ENCODE peak calls at places on chromosomes 16 and 17, in five cellular contexts. P, S, Z, L and T are unnamed samples.

GRCh38 chr17:79901131-79901530 is 61.9 kb upstream of the CBX4 start:
- ATAC-seq in P (no peak), S (peak; percentile 23), Z (no peak), L (no peak), T (no peak)

GRCh38 chr16:87266846-87267245 is 50.3 kb downstream of the C16orf95 start:
- ATAC-seq in P (no peak), S (no peak), Z (no peak), L (no peak), T (no peak)

GRCh38 chr16:83040174-83040573 is 413.4 kb downstream of the CDH13 start:
- ATAC-seq in P (no peak), S (no peak), Z (no peak), L (no peak), T (no peak)

GRCh38 chr16:1154887-1155331 is 2.0 kb downstream of the CACNA1H start:
- ATAC-seq in P (no peak), S (peak; percentile 53), Z (no peak), L (no peak), T (no peak)

GRCh38 chr16:53080345-53081031 is 25.7 kb downstream of the CHD9 start:
- ATAC-seq in P (peak; percentile 12), S (peak; percentile 39), Z (peak; percentile 76), L (no peak), T (peak; percentile 76)

GRCh38 chr17:75878174-75878998 is at the start of gene TRIM47:
- ATAC-seq in P (peak; percentile 90), S (peak; percentile 54), Z (peak; percentile 9), L (peak; percentile 15), T (peak; percentile 81)

GRCh38 chr17:46061435-46061834 is 62.4 kb downstream of the STH start:
- ATAC-seq in P (peak; percentile 84), S (peak; percentile 81), Z (no peak), L (no peak), T (no peak)

GRCh38 chr17:63928966-63929695 is 3.0 kb downstream of the CD79B start:
- ATAC-seq in P (no peak), S (no peak), Z (no peak), L (no peak), T (no peak)

GRCh38 chr17:63645775-63646491 is 23.7 kb downstream of the MAP3K3 start:
- ATAC-seq in P (no peak), S (no peak), Z (no peak), L (peak; percentile 91), T (no peak)

GRCh38 chr16:17384473-17384872 is 86.3 kb downstream of the XYLT1 start:
- ATAC-seq in P (no peak), S (no peak), Z (no peak), L (no peak), T (no peak)

GRCh38 chr16:28179354-28179753 is 32.4 kb downstream of the XPO6 start:
- ATAC-seq in P (no peak), S (no peak), Z (no peak), L (peak; percentile 52), T (no peak)

GRCh38 chr16:27222499-27223225 is 19.3 kb downstream of the KDM8 start:
- ATAC-seq in P (peak; percentile 35), S (peak; percentile 8), Z (peak; percentile 12), L (no peak), T (peak; percentile 69)

GRCh38 chr16:27879601-27880247 is 183.8 kb downstream of the GSG1L start:
- ATAC-seq in P (no peak), S (no peak), Z (no peak), L (no peak), T (no peak)

GRCh38 chr16:71188956-71189712 is 41.4 kb downstream of the HYDIN start:
- ATAC-seq in P (no peak), S (no peak), Z (no peak), L (no peak), T (no peak)

GRCh38 chr16:1119766-1120611 is 23.9 kb upstream of the C1QTNF8 start:
- ATAC-seq in P (peak; percentile 53), S (no peak), Z (no peak), L (no peak), T (no peak)

GRCh38 chr17:56290486-56291118 is 137.3 kb downstream of the ANKFN1 start:
- ATAC-seq in P (no peak), S (no peak), Z (no peak), L (peak; percentile 58), T (no peak)

GRCh38 chr16:87570938-87571867 is 31.1 kb upstream of the JPH3 start:
- ATAC-seq in P (peak; percentile 90), S (peak; percentile 89), Z (peak; percentile 81), L (peak; percentile 27), T (peak; percentile 76)

GRCh38 chr17:3886776-3887175 is 6.1 kb downstream of the CAMKK1 start:
- ATAC-seq in P (no peak), S (no peak), Z (peak; percentile 61), L (no peak), T (no peak)

GRCh38 chr17:48486557-48486956 is 44.3 kb downstream of the HOXB1 start:
- ATAC-seq in P (peak; percentile 49), S (no peak), Z (no peak), L (no peak), T (no peak)

GRCh38 chr17:51643702-51644490 is 383.6 kb downstream of the UTP18 start:
- ATAC-seq in P (no peak), S (no peak), Z (no peak), L (no peak), T (no peak)

GRCh38 chr17:20156196-20157077 is 147.3 kb downstream of the SPECC1 start:
- ATAC-seq in P (peak; percentile 78), S (peak; percentile 73), Z (peak; percentile 45), L (peak; percentile 75), T (peak; percentile 21)

GRCh38 chr16:14121872-14122271 is 50.8 kb downstream of the MRTFB start:
- ATAC-seq in P (no peak), S (no peak), Z (no peak), L (peak; percentile 17), T (no peak)

GRCh38 chr17:5115673-5116651 is at the start of gene USP6:
- ATAC-seq in P (no peak), S (no peak), Z (no peak), L (no peak), T (no peak)

GRCh38 chr17:46020023-46020735 is 21.1 kb downstream of the STH start:
- ATAC-seq in P (no peak), S (no peak), Z (peak; percentile 64), L (peak; percentile 93), T (no peak)

GRCh38 chr16:19118938-19119431 is 5.2 kb downstream of the ITPRIPL2 start:
- ATAC-seq in P (peak; percentile 83), S (no peak), Z (peak; percentile 47), L (peak; percentile 2), T (peak; percentile 52)

GRCh38 chr16:19380316-19380715 is 37.4 kb upstream of the TMC5 start:
- ATAC-seq in P (no peak), S (no peak), Z (no peak), L (no peak), T (no peak)

GRCh38 chr17:68843522-68843921 is 111.7 kb downstream of the ABCA8 start:
- ATAC-seq in P (no peak), S (no peak), Z (no peak), L (peak; percentile 83), T (no peak)

GRCh38 chr17:39700148-39700987 is 504 bp downstream of the ERBB2 start:
- ATAC-seq in P (no peak), S (peak; percentile 11), Z (peak; percentile 35), L (no peak), T (peak; percentile 53)

GRCh38 chr17:68514809-68515208 is 2.6 kb downstream of the PRKAR1A start:
- ATAC-seq in P (no peak), S (no peak), Z (no peak), L (no peak), T (no peak)

GRCh38 chr17:41131979-41132378 is 8.0 kb upstream of the KRTAP4-12 start:
- ATAC-seq in P (no peak), S (no peak), Z (no peak), L (peak; percentile 67), T (no peak)

GRCh38 chr16:57803413-57803990 is 1.2 kb upstream of the KIFC3 start:
- ATAC-seq in P (peak; percentile 71), S (peak; percentile 37), Z (no peak), L (no peak), T (no peak)

GRCh38 chr17:70447588-70447987 is 278.3 kb downstream of the KCNJ2 start:
- ATAC-seq in P (no peak), S (no peak), Z (no peak), L (no peak), T (no peak)

GRCh38 chr17:68458260-68459029 is 1.1 kb upstream of the WIPI1 start:
- ATAC-seq in P (no peak), S (no peak), Z (no peak), L (peak; percentile 10), T (no peak)

GRCh38 chr17:64778367-64779290 is 116.5 kb upstream of the SMURF2 start:
- ATAC-seq in P (no peak), S (no peak), Z (no peak), L (no peak), T (no peak)

GRCh38 chr16:68396481-68396880 is 51.8 kb downstream of the SMPD3 start:
- ATAC-seq in P (peak; percentile 73), S (peak; percentile 88), Z (peak; percentile 15), L (peak; percentile 74), T (no peak)

GRCh38 chr16:54291981-54292487 is 5.4 kb upstream of the IRX3 start:
- ATAC-seq in P (no peak), S (no peak), Z (no peak), L (no peak), T (no peak)

GRCh38 chr17:29710891-29711418 is 88.2 kb upstream of the CORO6 start:
- ATAC-seq in P (peak; percentile 85), S (peak; percentile 48), Z (no peak), L (no peak), T (peak; percentile 49)

GRCh38 chr16:50296807-50297206 is 30.5 kb downstream of the ADCY7 start:
- ATAC-seq in P (no peak), S (no peak), Z (no peak), L (no peak), T (no peak)
- H3K36me3 ChIP-seq in P (peaks cover 93% of the 10 kb centered on the region), S (no peaks in the 10 kb centered on the region), Z (peaks cover 43% of the 10 kb centered on the region), L (peaks cover 29% of the 10 kb centered on the region), T (no peaks in the 10 kb centered on the region)

GRCh38 chr16:69921125-69921524 is 30.0 kb upstream of the CLEC18A start:
- ATAC-seq in P (no peak), S (no peak), Z (no peak), L (no peak), T (no peak)
- TF ChIP-seq EP300 in P (no peak), S (no peak), Z (no peak), L (no peak), T (no peak)

DNA sequence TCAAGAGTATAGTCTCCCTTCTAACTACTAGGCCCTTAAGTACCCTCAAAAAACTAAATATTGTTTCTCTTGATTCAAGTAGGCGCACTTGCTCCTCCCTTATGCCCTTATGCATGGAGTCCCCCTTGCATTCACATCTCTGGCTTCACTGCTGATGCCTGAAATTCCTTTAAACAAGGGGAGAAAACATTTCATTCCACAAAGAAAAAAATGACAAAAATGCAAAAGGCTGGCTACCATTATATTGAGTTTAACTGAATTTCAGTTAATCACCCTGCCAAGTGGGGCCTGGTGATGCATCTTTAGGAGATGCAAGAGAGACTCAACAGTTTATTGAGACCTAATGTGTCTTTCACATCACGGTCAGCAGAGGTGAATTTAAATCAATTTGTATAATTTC is 35.6 kb downstream of the CRLF3 start:
- ATAC-seq in P (no peak), S (no peak), Z (no peak), L (no peak), T (no peak)
- H3K36me3 ChIP-seq in P (peaks cover 86% of the 10 kb centered on the region), S (peaks cover 30% of the 10 kb centered on the region), Z (peaks cover 89% of the 10 kb centered on the region), L (peaks cover 44% of the 10 kb centered on the region), T (peaks cover 92% of the 10 kb centered on the region)

DNA sequence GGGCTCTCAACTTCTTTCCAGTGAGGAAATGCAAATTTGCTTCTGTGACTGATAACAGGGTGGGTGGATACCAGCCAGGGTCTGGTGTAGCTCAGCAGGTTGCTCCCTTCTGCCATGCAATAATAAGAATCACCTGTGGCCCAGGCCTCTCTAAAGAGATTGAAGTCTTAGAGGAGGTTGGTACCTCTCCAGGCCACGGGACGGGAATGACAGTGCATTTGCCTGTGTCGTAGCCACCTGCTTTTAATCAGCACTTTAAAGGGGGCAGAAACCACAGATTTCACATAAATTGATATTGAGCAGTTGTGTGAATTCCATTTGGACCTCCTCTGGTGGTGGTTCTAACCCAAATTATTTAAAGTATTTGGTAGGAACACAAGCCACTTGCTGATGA is 246.9 kb downstream of the PRKCA start:
- ATAC-seq in P (no peak), S (no peak), Z (no peak), L (no peak), T (no peak)
- TF ChIP-seq EP300 in P (no peak), S (no peak), Z (no peak), L (no peak), T (no peak)